ENCODE peak calls at places on chromosomes 16 and 17, in five cellular contexts. L is AG10803, V is glutamatergic neuron, X is colonic mucosa, A is PC-3. J is an unnamed sample.

GRCh38 chr16:23950291-23950894 is 114.6 kb downstream of the PRKCB start:
- DNase-seq in X (no peak), A (no peak), L (no peak), V (no peak), J (no peak)

GRCh38 chr17:60577147-60577925 is 22.7 kb upstream of the PPM1D start:
- DNase-seq in A (peak), X (peak), L (peak), V (no peak), J (no peak)

GRCh38 chr16:46972429-46972970 is 974 bp downstream of the DNAJA2 start:
- DNase-seq in A (peak), V (no peak), X (no peak), L (peak), J (no peak)

GRCh38 chr17:43543300-43543699 is 2.8 kb downstream of the ETV4 start:
- DNase-seq in X (no peak), V (no peak), L (no peak), A (peak), J (no peak)

GRCh38 chr16:20897253-20897896 is 2.8 kb downstream of the DCUN1D3 start:
- DNase-seq in A (peak), L (peak), X (no peak), V (no peak), J (no peak)

GRCh38 chr16:83968891-83969672 is 1.0 kb downstream of the NECAB2 start:
- DNase-seq in V (no peak), X (no peak), A (no peak), L (no peak), J (no peak)

GRCh38 chr16:30949655-30950515 is 1.0 kb downstream of the ORAI3 start:
- DNase-seq in L (peak), X (peak), V (peak), A (peak), J (peak)

GRCh38 chr17:67326440-67326839 is 39.9 kb downstream of the PSMD12 start:
- DNase-seq in A (no peak), L (no peak), X (no peak), V (no peak), J (no peak)

GRCh38 chr16:67409631-67410030 is 6.6 kb downstream of the ZDHHC1 start:
- DNase-seq in L (no peak), V (no peak), A (no peak), X (no peak), J (no peak)

GRCh38 chr17:10114931-10115535 is 83.4 kb downstream of the GAS7 start:
- DNase-seq in A (peak), L (peak), X (peak), V (no peak), J (peak)

GRCh38 chr17:32286518-32286900 is 20.9 kb downstream of the RHBDL3 start:
- DNase-seq in X (no peak), V (no peak), L (no peak), A (no peak), J (no peak)

GRCh38 chr17:28193241-28193640 is 125.8 kb upstream of the TMEM97 start:
- DNase-seq in A (no peak), V (no peak), L (no peak), X (peak), J (peak)
- TF ChIP-seq CTCF in A (no peak), V (no peak), L (no peak), X (no peak), J (no peak)

GRCh38 chr16:50152807-50153647 is at the start of gene TENT4B:
- DNase-seq in V (peak), L (peak), A (peak), X (peak), J (peak)
- TF ChIP-seq CTCF in V (no peak), L (no peak), A (no peak), X (no peak), J (no peak)

GRCh38 chr17:37088913-37089312 is 140.2 kb downstream of the AATF start:
- DNase-seq in A (no peak), V (no peak), X (no peak), L (no peak), J (no peak)
- TF ChIP-seq CTCF in A (no peak), V (no peak), X (no peak), L (no peak), J (no peak)

DNA sequence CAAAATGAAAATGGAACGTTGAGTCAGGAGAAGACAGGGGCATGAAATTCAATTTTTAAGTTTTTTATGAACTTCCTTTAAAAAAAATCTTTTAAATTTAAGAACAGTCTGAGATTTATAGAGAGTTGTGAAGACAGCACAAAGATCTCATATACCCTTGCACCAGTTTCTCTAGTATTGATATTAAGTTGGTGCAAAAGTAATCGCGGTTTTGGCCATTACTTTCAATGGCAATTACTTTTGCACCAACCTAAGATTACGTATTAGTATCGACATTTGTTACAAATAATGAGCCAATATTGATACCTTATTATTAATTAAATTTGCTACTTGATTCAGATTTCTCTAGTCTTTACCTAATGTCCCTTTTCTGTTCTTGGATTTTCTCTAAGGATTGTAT is 684.4 kb upstream of the CDH8 start:
- DNase-seq in X (no peak), L (no peak), A (no peak), V (no peak), J (no peak)
- TF ChIP-seq CTCF in X (no peak), L (no peak), A (no peak), V (no peak), J (no peak)

GRCh38 chr17:8188408-8188839 is 1.6 kb downstream of the BORCS6 start:
- DNase-seq in A (no peak), L (no peak), V (no peak), X (no peak), J (no peak)

GRCh38 chr17:8187517-8188407 is 2.2 kb downstream of the BORCS6 start:
- DNase-seq in L (peak), X (peak), A (peak), V (peak), J (peak)

GRCh38 chr17:8189041-8189710 is 804 bp downstream of the BORCS6 start:
- DNase-seq in L (peak), V (no peak), A (no peak), X (peak), J (no peak)

GRCh38 chr17:8190506-8190905 is 526 bp upstream of the BORCS6 start:
- DNase-seq in A (no peak), L (no peak), X (no peak), V (no peak), J (no peak)

GRCh38 chr17:8189711-8190477 is at the start of gene BORCS6:
- DNase-seq in L (peak), X (peak), A (peak), V (peak), J (peak)
- TF ChIP-seq CTCF in L (no peak), X (no peak), A (peak), V (no peak), J (no peak)

GRCh38 chr17:51250314-51250840 is 9.5 kb downstream of the MBTD1 start:
- DNase-seq in X (no peak), V (no peak), A (no peak), L (no peak), J (no peak)
- TF ChIP-seq CTCF in X (no peak), V (no peak), A (no peak), L (no peak), J (no peak)

DNA sequence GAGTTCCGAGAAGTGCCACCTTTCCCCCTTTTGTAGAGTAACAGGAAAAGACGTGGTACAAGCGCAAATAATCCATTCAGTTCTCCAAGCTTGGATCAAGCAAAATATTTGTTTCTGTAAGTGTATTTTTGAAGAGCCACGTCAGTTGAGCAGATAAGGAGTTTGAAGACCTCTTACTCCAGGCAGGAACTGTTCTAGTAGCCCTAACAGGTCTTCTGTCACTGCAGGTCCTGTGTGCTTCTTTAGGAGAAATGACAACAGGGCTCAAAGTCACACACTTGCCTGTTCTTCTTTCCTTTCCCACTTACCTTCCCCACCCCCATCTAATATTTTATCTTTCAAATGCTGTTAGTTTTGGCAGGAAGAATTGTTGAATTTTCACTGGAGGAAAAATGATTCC is 93.9 kb downstream of the CLEC16A start:
- DNase-seq in L (no peak), X (no peak), A (no peak), V (no peak), J (no peak)
- TF ChIP-seq CTCF in L (no peak), X (no peak), A (no peak), V (no peak), J (no peak)

DNA sequence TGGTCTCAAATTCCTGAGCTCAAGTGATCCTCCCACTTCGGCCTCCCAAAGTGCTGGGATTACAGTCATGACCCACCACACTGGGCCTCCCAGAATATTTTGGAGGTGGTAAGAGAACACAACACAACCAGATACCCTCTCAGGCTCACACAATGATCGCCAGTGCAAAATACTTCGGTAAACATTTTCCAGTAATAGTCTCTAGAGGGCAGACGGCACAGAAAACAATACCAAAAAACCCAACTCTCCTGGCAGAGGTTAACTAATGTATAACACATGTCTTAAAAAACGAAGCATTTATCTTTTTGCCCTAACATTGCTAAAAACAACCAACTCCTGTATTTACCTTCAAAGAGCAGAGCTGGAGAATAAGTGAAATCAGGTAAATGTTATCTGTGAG is 10.5 kb downstream of the NUFIP2 start:
- DNase-seq in L (peak), V (no peak), A (no peak), X (no peak), J (no peak)
- TF ChIP-seq CTCF in L (peak), V (no peak), A (peak), X (no peak), J (peak)